ENCODE peak calls at places on chromosomes 5 and 9, in ten cellular contexts. J is CD4-positive, alpha-beta memory T cell; A is hepatocyte; U is left ventricle myocardium inferior; T is GM23248; Z is spleen; Q is A673; O is aorta; I is endothelial cell of umbilical vein; W is PC-9. P is an unnamed sample. For H3K36me3 and H3K9me3, the result is how much of the 10 kb centered on the place peaks cover.

GRCh38 chr9:35650341-35651158 is at the start of gene SIT1:
- DNase-seq in T (no peak), A (no peak), U (no peak), I (no peak), O (no peak), W (no peak), Q (no peak), Z (peak), J (peak), P (no peak)

GRCh38 chr9:131999692-132000551 is 79.7 kb downstream of the MED27 start:
- DNase-seq in W (no peak), A (no peak), I (peak), Z (no peak), J (no peak), T (peak), Q (no peak), U (no peak), O (no peak), P (no peak)

GRCh38 chr5:67234671-67235176 is 38.1 kb upstream of the CD180 start:
- DNase-seq in Z (peak), T (peak), J (no peak), I (peak), Q (peak), U (peak), W (peak), O (no peak), A (no peak), P (no peak)

GRCh38 chr5:35046754-35047153 is 995 bp downstream of the AGXT2 start:
- DNase-seq in Z (no peak), O (no peak), W (no peak), T (peak), A (no peak), U (no peak), I (no peak), Q (no peak), J (no peak), P (no peak)

GRCh38 chr9:7146582-7146981 is 388.8 kb downstream of the KDM4C start:
- DNase-seq in A (no peak), T (no peak), W (peak), U (no peak), I (no peak), Z (no peak), O (no peak), J (no peak), Q (no peak), P (no peak)

GRCh38 chr9:69476016-69476415 is 151.0 kb downstream of the ENTREP1 start:
- DNase-seq in T (no peak), Q (no peak), W (no peak), I (no peak), O (no peak), Z (no peak), U (no peak), J (peak), A (no peak), P (no peak)

GRCh38 chr5:84014966-84015365 is 294.3 kb upstream of the HAPLN1 start:
- DNase-seq in J (no peak), Q (no peak), Z (no peak), T (no peak), A (no peak), I (no peak), W (no peak), U (no peak), O (no peak), P (no peak)

GRCh38 chr5:50580506-50580905 is 85.9 kb upstream of the PARP8 start:
- DNase-seq in Z (no peak), U (no peak), J (no peak), T (no peak), I (no peak), W (no peak), O (no peak), Q (no peak), A (no peak), P (no peak)

GRCh38 chr9:132857031-132857430 is 21.1 kb downstream of the AK8 start:
- DNase-seq in Z (no peak), A (peak), I (no peak), U (peak), Q (no peak), W (no peak), T (peak), O (no peak), J (no peak), P (no peak)

GRCh38 chr5:172913117-172913850 is 45.9 kb upstream of the RPL26L1 start:
- DNase-seq in J (no peak), A (no peak), Q (no peak), Z (no peak), T (no peak), W (no peak), I (no peak), O (no peak), U (no peak), P (no peak)
- H3K36me3 ChIP-seq in J (under half), A (under half), Q (under half), Z (under half), T (under half), W (under half), I (under half), O (under half), U (under half), P (under half)

DNA sequence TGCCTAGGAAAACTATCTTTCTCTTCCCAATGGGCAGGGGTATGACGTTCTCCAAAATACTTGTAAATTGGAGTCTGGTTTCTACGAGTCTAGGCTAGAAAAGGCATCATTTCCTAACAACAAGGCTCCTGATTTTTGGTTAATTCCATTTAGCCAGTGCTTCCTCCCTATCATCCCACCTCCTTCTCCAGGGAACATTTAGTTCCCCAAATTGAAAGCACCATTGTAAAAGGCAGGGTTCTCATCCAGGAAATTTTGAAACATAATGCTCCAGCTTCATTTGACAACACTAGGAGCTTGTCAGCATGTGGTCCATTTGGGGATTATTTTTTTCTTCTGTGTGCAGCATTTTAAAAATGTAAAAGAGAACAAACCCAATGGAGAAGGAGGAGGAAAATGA is 256.5 kb upstream of the GRIA1 start:
- DNase-seq in Q (no peak), I (no peak), U (no peak), T (no peak), Z (no peak), A (no peak), W (no peak), O (no peak), J (no peak), P (no peak)
- H3K9me3 ChIP-seq in Q (under half), I (under half), U (under half), T (under half), Z (under half), A (under half), W (under half), O (under half), J (under half), P (under half)

GRCh38 chr9:127527560-127528268 is 76.4 kb downstream of the LRSAM1 start:
- DNase-seq in W (no peak), Q (no peak), I (no peak), T (no peak), O (no peak), U (no peak), J (no peak), Z (no peak), A (no peak), P (no peak)
- H3K36me3 ChIP-seq in W (under half), Q (under half), I (under half), T (half or more), O (under half), U (under half), J (under half), Z (under half), A (under half), P (under half)

GRCh38 chr5:178290376-178290775 is 57.8 kb upstream of the PHYKPL start:
- DNase-seq in W (no peak), Q (no peak), J (no peak), T (no peak), U (no peak), Z (peak), O (peak), A (no peak), I (no peak), P (no peak)
- H3K9me3 ChIP-seq in W (under half), Q (under half), J (under half), T (under half), U (under half), Z (under half), O (under half), A (under half), I (under half), P (under half)

GRCh38 chr5:167304834-167305469 is 986.5 kb upstream of the WWC1 start:
- DNase-seq in U (no peak), Q (no peak), Z (no peak), I (no peak), T (no peak), J (no peak), W (no peak), A (no peak), O (no peak), P (no peak)
- H3K36me3 ChIP-seq in U (under half), Q (under half), Z (under half), I (under half), T (under half), J (under half), W (under half), A (under half), O (under half), P (under half)

GRCh38 chr5:122933926-122934325 is 88.5 kb downstream of the SNX24 start:
- DNase-seq in A (no peak), T (no peak), U (no peak), Q (no peak), O (no peak), W (no peak), J (no peak), Z (no peak), I (no peak), P (no peak)

GRCh38 chr5:122941737-122942136 is 94.8 kb downstream of the PPIC start:
- DNase-seq in T (no peak), Q (no peak), U (no peak), J (no peak), Z (no peak), A (no peak), I (no peak), O (no peak), W (no peak), P (no peak)

GRCh38 chr5:122940890-122941289 is 95.5 kb downstream of the SNX24 start:
- DNase-seq in I (no peak), T (no peak), A (no peak), Q (no peak), U (no peak), J (no peak), Z (no peak), O (no peak), W (no peak), P (no peak)

GRCh38 chr5:122942164-122942914 is 94.2 kb downstream of the PPIC start:
- DNase-seq in U (no peak), T (no peak), O (no peak), Q (peak), Z (no peak), A (no peak), W (no peak), J (no peak), I (peak), P (no peak)

GRCh38 chr5:122937914-122938313 is 92.5 kb downstream of the SNX24 start:
- DNase-seq in J (no peak), U (peak), Q (no peak), A (no peak), I (peak), W (no peak), O (peak), Z (no peak), T (no peak), P (no peak)
- H3K9me3 ChIP-seq in J (under half), U (under half), Q (under half), A (under half), I (under half), W (under half), O (under half), Z (under half), T (under half), P (under half)

DNA sequence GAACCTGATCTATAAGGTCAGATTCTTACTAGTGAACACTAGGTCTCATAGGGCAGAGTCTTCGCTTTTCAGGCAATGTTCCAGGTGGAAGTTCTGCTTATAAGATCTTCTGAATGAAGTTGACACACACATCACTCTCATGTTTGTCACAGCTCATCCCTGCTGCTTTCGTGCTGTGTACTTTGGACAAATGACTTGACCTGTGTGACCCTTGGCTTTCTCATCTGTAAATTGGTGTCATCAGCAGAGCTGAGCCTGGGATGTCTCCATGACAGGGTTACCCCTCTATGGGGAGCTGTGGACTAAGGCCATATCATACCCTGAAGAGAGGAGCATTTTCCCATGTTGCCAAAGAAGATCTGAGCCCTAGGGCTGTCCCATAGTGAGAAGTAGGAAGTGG is 2.8 kb downstream of the DELE1 start:
- DNase-seq in J (no peak), O (no peak), I (no peak), U (no peak), W (no peak), A (no peak), Z (no peak), Q (no peak), T (no peak), P (no peak)
- H3K36me3 ChIP-seq in J (half or more), O (under half), I (under half), U (half or more), W (under half), A (under half), Z (half or more), Q (under half), T (under half), P (under half)